ENCODE peak calls at places on chromosomes 11 and 22, in four cellular contexts. E, W, M and A are unnamed samples.
A peak's percentile ranks its signal among the peaks of the same experiment; 100 is the strongest.

GRCh38 chr11:117936973-117937372 is 7.8 kb upstream of the TMPRSS13 start:
- DNase-seq in W (no peak), M (no peak), E (no peak), A (no peak)

GRCh38 chr22:25167082-25167481 is 32.6 kb upstream of the CRYBB3 start:
- DNase-seq in M (no peak), W (no peak), E (no peak), A (no peak)

GRCh38 chr11:94740083-94740974 is 27.8 kb upstream of the AMOTL1 start:
- DNase-seq in M (no peak), E (no peak), W (peak; percentile 66), A (peak; percentile 17)

GRCh38 chr11:96044311-96044710 is 120.4 kb upstream of the MTMR2 start:
- DNase-seq in E (no peak), M (no peak), W (no peak), A (no peak)

GRCh38 chr11:5004429-5005274 is 10.0 kb downstream of the OR51L1 start:
- DNase-seq in E (no peak), M (no peak), W (peak; percentile 30), A (peak; percentile 82)

GRCh38 chr22:29617922-29618629 is 14.6 kb downstream of the NF2 start:
- DNase-seq in E (no peak), W (no peak), M (no peak), A (peak; percentile 53)

GRCh38 chr11:73759520-73760065 is 1.3 kb downstream of the RAB6A start:
- DNase-seq in W (no peak), M (no peak), E (no peak), A (peak; percentile 50)

GRCh38 chr11:118522571-118523072 is 4.7 kb upstream of the TTC36 start:
- DNase-seq in W (no peak), E (no peak), M (no peak), A (peak; percentile 66)

GRCh38 chr11:92302766-92303165 is 78.1 kb downstream of the FAT3 start:
- DNase-seq in M (no peak), E (no peak), W (no peak), A (no peak)

GRCh38 chr22:19136915-19137314 is 5.8 kb downstream of the TSSK2 start:
- DNase-seq in E (no peak), W (no peak), M (no peak), A (no peak)

GRCh38 chr22:44382461-44383038 is 69.8 kb upstream of the SHISAL1 start:
- DNase-seq in W (no peak), E (no peak), M (no peak), A (no peak)

GRCh38 chr11:111761056-111761455 is 5.1 kb downstream of the PPP2R1B start:
- DNase-seq in M (no peak), W (no peak), E (no peak), A (no peak)

GRCh38 chr22:38513063-38513462 is 7.0 kb upstream of the DDX17 start:
- DNase-seq in M (no peak), W (no peak), E (no peak), A (no peak)

GRCh38 chr22:25403752-25404471 is 160.6 kb upstream of the GRK3 start:
- DNase-seq in E (peak; percentile 31), M (no peak), W (no peak), A (peak; percentile 28)

GRCh38 chr11:74225565-74225964 is 54.5 kb downstream of the PPME1 start:
- DNase-seq in M (no peak), W (no peak), E (no peak), A (no peak)

GRCh38 chr11:60855726-60856633 is at the start of gene PTGDR2:
- DNase-seq in M (no peak), W (no peak), E (no peak), A (no peak)

GRCh38 chr11:15276616-15277015 is 161.9 kb downstream of the INSC start:
- DNase-seq in M (no peak), E (no peak), W (no peak), A (peak; percentile 24)

GRCh38 chr11:33737362-33737821 is 1.2 kb upstream of the CD59 start:
- DNase-seq in W (no peak), E (no peak), M (no peak), A (peak; percentile 57)

GRCh38 chr11:114289779-114290178 is 6.4 kb upstream of the NNMT start:
- DNase-seq in E (no peak), W (no peak), M (no peak), A (no peak)

GRCh38 chr11:114290503-114291239 is 5.5 kb upstream of the NNMT start:
- DNase-seq in E (no peak), W (no peak), M (no peak), A (peak; percentile 66)

GRCh38 chr11:114293201-114293711 is 2.9 kb upstream of the NNMT start:
- DNase-seq in M (no peak), W (no peak), E (no peak), A (no peak)

GRCh38 chr11:114291847-114292680 is 4.1 kb upstream of the NNMT start:
- DNase-seq in M (no peak), E (no peak), W (no peak), A (peak; percentile 94)

GRCh38 chr11:114291381-114291780 is 4.8 kb upstream of the NNMT start:
- DNase-seq in E (no peak), M (no peak), W (no peak), A (peak; percentile 94)
- H3K4me3 ChIP-seq in E (peak overlapping the region; percentile 11), M (no peak overlapping the region), W (no peak overlapping the region), A (peak overlapping the region; percentile 6)

DNA sequence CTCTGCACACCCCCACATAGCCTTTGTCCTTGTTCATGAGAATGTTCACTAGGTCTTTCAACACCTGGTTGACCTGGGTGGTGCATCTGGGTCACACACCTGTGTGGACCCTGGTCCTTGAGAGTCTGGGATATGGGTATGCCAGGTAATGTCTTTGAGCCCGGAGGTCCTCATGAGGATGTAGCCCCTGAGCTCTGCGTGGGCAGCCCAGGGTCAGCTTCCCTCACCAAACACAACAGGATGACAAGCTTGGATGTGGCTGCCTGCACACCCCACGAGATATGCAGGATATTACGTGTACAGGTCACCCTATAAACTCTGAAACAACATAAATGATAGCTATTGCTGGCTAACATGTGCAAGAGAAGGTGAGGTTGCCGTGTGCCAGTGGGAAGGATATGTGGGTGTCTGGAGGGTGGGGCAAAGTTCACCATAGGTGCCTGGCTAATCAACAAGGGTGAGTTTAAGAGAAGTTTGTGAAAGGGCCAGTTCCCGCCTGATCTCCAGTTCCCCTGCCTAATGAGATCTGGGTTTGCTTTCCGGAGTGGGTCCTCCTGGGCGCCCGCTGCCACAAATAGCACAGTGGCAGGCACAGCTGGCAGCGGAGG is 1.3 kb upstream of the PPARA start:
- DNase-seq in E (no peak), M (no peak), W (peak; percentile 32), A (no peak)
- TF ChIP-seq CTCF in E (no peak), M (no peak), W (no peak), A (no peak)

DNA sequence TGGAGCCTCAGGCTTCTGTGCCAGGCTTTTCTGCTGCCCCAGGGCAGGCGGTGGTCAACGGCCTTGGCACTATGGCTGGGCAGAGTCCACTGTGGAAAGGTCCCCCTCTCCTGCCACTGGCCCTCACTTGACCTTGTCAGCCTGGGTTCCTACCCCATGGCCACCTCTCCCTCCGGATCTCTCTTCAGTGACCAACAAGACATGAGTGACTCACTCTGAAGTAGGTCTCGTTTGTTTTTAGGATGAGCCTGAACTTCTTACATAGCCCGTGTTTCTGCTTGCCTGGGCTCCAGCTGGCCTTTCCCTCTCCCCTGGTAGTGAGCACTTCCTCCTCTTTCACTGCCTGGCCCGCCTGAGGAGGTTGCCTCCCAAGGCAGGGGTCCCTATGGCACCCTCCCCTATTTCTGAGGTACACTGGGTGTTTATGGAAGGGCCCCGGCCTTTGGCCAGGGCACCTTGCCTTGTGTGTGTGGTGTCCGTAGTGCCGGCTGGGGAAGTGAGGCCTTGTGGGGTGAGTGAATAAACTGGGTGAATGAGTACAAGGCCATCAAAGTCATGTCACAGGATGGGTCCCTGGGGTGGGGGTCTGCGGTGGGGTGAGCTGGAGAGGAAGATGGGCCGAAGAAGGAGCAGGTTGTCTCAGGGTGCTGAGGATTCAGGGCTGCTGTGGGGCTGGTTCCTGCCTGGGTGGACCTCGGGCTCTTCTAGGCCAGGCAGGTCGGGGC is 5.0 kb downstream of the SHANK3 start:
- DNase-seq in W (no peak), E (no peak), M (no peak), A (no peak)
- H3K4me3 ChIP-seq in W (no peak overlapping the region), E (no peak overlapping the region), M (no peak overlapping the region), A (no peak overlapping the region)

GRCh38 chr11:128884703-128885338 is 6.3 kb upstream of the KCNJ5 start:
- DNase-seq in W (peak; percentile 50), M (no peak), E (peak; percentile 31), A (peak; percentile 81)

GRCh38 chr11:128884054-128884453 is 7.1 kb upstream of the KCNJ5 start:
- DNase-seq in E (no peak), M (no peak), W (no peak), A (no peak)

GRCh38 chr11:128889657-128890213 is 1.4 kb upstream of the KCNJ5 start:
- DNase-seq in E (no peak), W (no peak), M (no peak), A (no peak)

GRCh38 chr11:128888034-128888985 is 2.8 kb upstream of the KCNJ5 start:
- DNase-seq in W (no peak), M (no peak), E (no peak), A (no peak)

GRCh38 chr11:128886401-128887119 is 4.6 kb upstream of the KCNJ5 start:
- DNase-seq in W (no peak), E (no peak), M (no peak), A (peak; percentile 22)
- TF ChIP-seq CTCF in W (no peak), E (no peak), M (no peak), A (peak; percentile 40)